ENCODE peak calls at places on chromosomes 11 and 22, in four cellular contexts. V is sigmoid colon, H is GM06990, B is MM.1S. I is an unnamed sample.
A peak's percentile ranks its signal among the peaks of the same experiment; 100 is the strongest.

GRCh38 chr11:111021131-111021530 is 224.4 kb upstream of the POU2AF2 start:
- DNase-seq in V (no peak), H (no peak), B (no peak), I (peak; percentile 17)

GRCh38 chr22:25083414-25084166 is 116.1 kb upstream of the CRYBB3 start:
- DNase-seq in V (no peak), H (no peak), B (no peak), I (no peak)

GRCh38 chr22:29394931-29395581 is 6.7 kb upstream of the AP1B1 start:
- DNase-seq in V (peak; percentile 82), H (peak; percentile 28), B (peak; percentile 71), I (peak; percentile 75)

GRCh38 chr11:36411202-36411640 is 98.9 kb downstream of the TRAF6 start:
- DNase-seq in V (no peak), H (peak; percentile 53), B (no peak), I (no peak)

GRCh38 chr11:72585762-72586590 is 88.2 kb downstream of the PDE2A start:
- DNase-seq in V (peak; percentile 85), H (peak; percentile 41), B (peak; percentile 78), I (peak; percentile 60)

GRCh38 chr22:28171135-28171534 is 252.1 kb upstream of the PITPNB start:
- DNase-seq in V (no peak), H (no peak), B (no peak), I (peak; percentile 14)

GRCh38 chr22:36398602-36399472 is 11.1 kb upstream of the MYH9 start:
- DNase-seq in V (no peak), H (no peak), B (no peak), I (no peak)

GRCh38 chr11:28833670-28834069 is 725.5 kb downstream of the METTL15 start:
- DNase-seq in V (no peak), H (no peak), B (no peak), I (peak; percentile 99)

GRCh38 chr11:62552931-62553838 is 6.6 kb upstream of the AHNAK start:
- DNase-seq in V (peak; percentile 95), H (no peak), B (no peak), I (peak; percentile 98)

GRCh38 chr11:103624708-103625623 is 411.5 kb upstream of the DDI1 start:
- DNase-seq in V (no peak), H (no peak), B (no peak), I (peak; percentile 92)

GRCh38 chr11:122155765-122156527 is 39.9 kb upstream of the BLID start:
- DNase-seq in V (no peak), H (no peak), B (no peak), I (no peak)

GRCh38 chr22:37303821-37304274 is 21.5 kb downstream of the CYTH4 start:
- DNase-seq in V (no peak), H (no peak), B (no peak), I (peak; percentile 92)

GRCh38 chr11:66001941-66002647 is at the start of the genes BANF1 and EIF1AD:
- DNase-seq in V (peak; percentile 97), H (peak; percentile 94), B (peak; percentile 94), I (peak; percentile 99)

GRCh38 chr11:2835768-2836150 is 49.8 kb downstream of the CDKN1C start:
- DNase-seq in V (no peak), H (no peak), B (no peak), I (no peak)

DNA sequence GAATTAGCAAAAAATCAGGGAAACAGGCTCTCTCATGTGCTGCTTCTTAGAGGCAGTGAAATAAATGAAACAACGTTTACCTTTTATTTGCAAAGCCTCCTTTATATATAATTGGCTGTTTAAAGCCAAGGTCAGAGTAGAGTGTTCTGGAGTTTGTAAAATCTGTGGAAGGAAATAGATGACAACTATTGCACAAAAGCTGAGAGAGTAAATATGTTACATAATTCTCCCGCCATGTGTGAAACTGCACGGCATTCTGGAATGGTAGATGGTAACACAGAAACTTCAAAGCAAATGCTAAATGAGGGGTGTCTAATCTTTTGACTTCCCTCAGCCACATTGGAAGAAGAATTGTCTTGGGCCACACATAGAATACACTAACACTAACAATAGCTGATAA is 51.6 kb upstream of the FGF3 start:
- DNase-seq in V (peak; percentile 6), H (no peak), B (no peak), I (no peak)
- TF ChIP-seq CTCF in V (no peak), H (no peak), B (no peak), I (no peak)

GRCh38 chr11:95833378-95833777 is 43.1 kb downstream of the CEP57 start:
- DNase-seq in V (no peak), H (no peak), B (no peak), I (no peak)
- H3K36me3 ChIP-seq in V (peaks cover 5% of the 10 kb centered on the region), H (peaks cover 1% of the 10 kb centered on the region), B (no peaks in the 10 kb centered on the region), I (peaks cover 4% of the 10 kb centered on the region)

GRCh38 chr11:129300099-129300498 is 75.5 kb upstream of the BARX2 start:
- DNase-seq in V (no peak), H (no peak), B (no peak), I (no peak)
- TF ChIP-seq CTCF in V (no peak), H (no peak), B (no peak), I (no peak)

GRCh38 chr22:20086763-20087162 is 6.7 kb downstream of the DGCR8 start:
- DNase-seq in V (no peak), H (no peak), B (no peak), I (no peak)
- H3K36me3 ChIP-seq in V (peaks cover 54% of the 10 kb centered on the region), H (peaks cover 37% of the 10 kb centered on the region), B (peaks cover 23% of the 10 kb centered on the region), I (peaks cover 34% of the 10 kb centered on the region)

DNA sequence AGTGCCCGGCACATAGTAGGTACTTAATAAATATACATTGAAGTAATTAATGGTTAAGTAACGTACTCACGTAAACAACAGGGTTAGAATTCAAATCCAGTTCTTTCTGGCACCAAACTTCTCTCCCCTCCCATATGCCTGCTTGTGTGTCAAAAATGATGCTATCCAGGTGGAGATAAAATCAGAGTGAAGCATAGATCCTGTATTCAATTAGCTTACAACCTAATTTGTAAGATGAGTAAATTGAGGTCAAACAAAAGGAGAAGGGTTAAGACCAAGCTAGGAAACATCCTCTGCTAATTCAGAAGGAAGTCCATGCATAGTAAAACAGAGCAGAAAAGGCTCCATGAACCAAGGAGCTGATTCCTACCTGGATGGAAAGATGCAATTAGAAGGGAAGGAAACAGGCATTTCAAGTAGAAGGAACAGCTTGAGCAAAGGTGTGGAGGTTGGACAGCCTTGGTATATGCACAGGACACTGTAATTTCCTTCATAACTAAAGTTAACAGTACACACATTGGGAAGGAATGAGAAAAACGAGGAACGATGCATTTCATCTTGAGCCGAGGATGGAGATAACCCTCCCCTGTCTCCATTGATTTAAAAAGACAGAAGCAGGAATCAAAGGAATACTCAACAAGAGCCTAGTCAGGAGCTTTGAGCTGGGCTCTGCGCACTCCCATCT is 2.1 kb upstream of the PRG2 start:
- DNase-seq in V (no peak), H (no peak), B (no peak), I (no peak)
- TF ChIP-seq CTCF in V (no peak), H (no peak), B (no peak), I (no peak)

I was measured in fibroblast of lung.